ENCODE peak calls at places on chromosome 19, in four cellular contexts. X, I, Z and L are unnamed samples.
A peak's percentile ranks its signal among the peaks of the same experiment; 100 is the strongest.

GRCh38 chr19:33678796-33679195 is 57.0 kb downstream of the CHST8 start:
- DNase-seq in X (no peak), I (no peak), Z (no peak), L (no peak)

GRCh38 chr19:53780506-53780905 is 43.6 kb downstream of the NLRP12 start:
- DNase-seq in X (no peak), I (no peak), Z (no peak), L (no peak)

GRCh38 chr19:50046649-50047503 is 21.1 kb downstream of the ZNF473 start:
- DNase-seq in X (peak; percentile 49), I (peak; percentile 30), Z (peak; percentile 18), L (no peak)

GRCh38 chr19:41351339-41352245 is 2.1 kb downstream of the TGFB1 start:
- DNase-seq in X (peak; percentile 41), I (no peak), Z (peak; percentile 42), L (no peak)

GRCh38 chr19:33618884-33619283 is 2.9 kb upstream of the CHST8 start:
- DNase-seq in X (no peak), I (no peak), Z (no peak), L (no peak)

GRCh38 chr19:11550265-11550664 is 8.8 kb downstream of the ELOF1 start:
- DNase-seq in X (no peak), I (no peak), Z (no peak), L (no peak)

GRCh38 chr19:38697197-38697596 is 47.1 kb downstream of the CAPN12 start:
- DNase-seq in X (no peak), I (no peak), Z (no peak), L (no peak)

GRCh38 chr19:12838182-12838890 is at the start of gene MAST1:
- DNase-seq in X (peak; percentile 65), I (no peak), Z (no peak), L (no peak)

GRCh38 chr19:40416918-40417713 is 3.9 kb upstream of the PRX start:
- DNase-seq in X (peak; percentile 36), I (no peak), Z (peak; percentile 35), L (no peak)

GRCh38 chr19:34722353-34722752 is 11.7 kb upstream of the ZNF181 start:
- DNase-seq in X (no peak), I (no peak), Z (no peak), L (no peak)

GRCh38 chr19:34274827-34275625 is 20.7 kb downstream of the GARRE1 start:
- DNase-seq in X (no peak), I (peak; percentile 87), Z (peak; percentile 96), L (no peak)

GRCh38 chr19:18420931-18421330 is 1.7 kb downstream of the SSBP4 start:
- DNase-seq in X (no peak), I (no peak), Z (no peak), L (no peak)

GRCh38 chr19:46611791-46612190 is 10.7 kb downstream of the CALM3 start:
- DNase-seq in X (no peak), I (no peak), Z (no peak), L (no peak)

GRCh38 chr19:13091400-13092161 is 11.1 kb downstream of the LYL1 start:
- DNase-seq in X (no peak), I (peak; percentile 86), Z (peak; percentile 75), L (no peak)

GRCh38 chr19:42225718-42226292 is 5.7 kb downstream of the ZNF526 start:
- DNase-seq in X (no peak), I (no peak), Z (no peak), L (no peak)

GRCh38 chr19:47755762-47756626 is 10.6 kb downstream of the NOP53 start:
- DNase-seq in X (no peak), I (no peak), Z (no peak), L (no peak)

GRCh38 chr19:8461376-8461775 is 16.6 kb downstream of the HNRNPM start:
- DNase-seq in X (no peak), I (no peak), Z (no peak), L (no peak)

GRCh38 chr19:36891768-36892357 is 24.2 kb downstream of the ZNF829 start:
- DNase-seq in X (no peak), I (no peak), Z (no peak), L (no peak)

GRCh38 chr19:47813304-47813994 is 8.3 kb upstream of the CRX start:
- DNase-seq in X (peak; percentile 99), I (peak; percentile 41), Z (peak; percentile 18), L (no peak)

GRCh38 chr19:13094771-13095392 is 7.8 kb downstream of the LYL1 start:
- DNase-seq in X (peak; percentile 39), I (no peak), Z (no peak), L (no peak)

GRCh38 chr19:34241513-34242337 is 12.6 kb upstream of the GARRE1 start:
- DNase-seq in X (peak; percentile 70), I (no peak), Z (no peak), L (no peak)

GRCh38 chr19:29667390-29667783 is 2.1 kb downstream of the PLEKHF1 start:
- DNase-seq in X (no peak), I (no peak), Z (no peak), L (no peak)

GRCh38 chr19:12346896-12347295 is 13.5 kb upstream of the ZNF563 start:
- DNase-seq in X (no peak), I (no peak), Z (no peak), L (no peak)

GRCh38 chr19:50427997-50428425 is 4.7 kb upstream of the MYBPC2 start:
- DNase-seq in X (no peak), I (peak; percentile 82), Z (peak; percentile 69), L (no peak)

GRCh38 chr19:16185123-16185924 is at the start of gene FAM32A:
- DNase-seq in X (peak; percentile 98), I (peak; percentile 99), Z (peak; percentile 99), L (peak; percentile 84)

GRCh38 chr19:16190198-16190597 is 5.0 kb downstream of the FAM32A start:
- DNase-seq in X (no peak), I (no peak), Z (no peak), L (no peak)

GRCh38 chr19:16184665-16185122 is 516 bp upstream of the FAM32A start:
- DNase-seq in X (no peak), I (no peak), Z (no peak), L (no peak)

GRCh38 chr19:16188521-16188920 is 3.3 kb downstream of the FAM32A start:
- DNase-seq in X (no peak), I (no peak), Z (no peak), L (no peak)

DNA sequence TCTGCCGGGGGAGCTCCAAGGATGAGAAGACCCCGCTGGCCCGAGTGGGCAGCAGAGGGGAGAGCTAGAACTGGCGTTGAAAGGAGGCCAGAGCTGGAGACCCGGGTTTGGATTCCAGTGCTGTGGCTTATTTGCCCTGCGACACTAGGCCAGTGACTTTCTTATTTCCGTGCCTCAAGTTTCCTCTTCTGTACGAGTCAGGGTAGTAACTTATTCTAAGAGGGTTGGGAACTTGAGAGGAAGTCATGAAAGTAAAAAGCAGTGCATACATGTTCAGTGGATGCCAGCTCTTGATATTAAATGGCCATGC is 670 bp downstream of the FAM32A start:
- DNase-seq in X (no peak), I (no peak), Z (no peak), L (no peak)
- TF ChIP-seq CTCF in X (no peak), I (peak; percentile 50), Z (peak; percentile 52), L (peak; percentile 55)

DNA sequence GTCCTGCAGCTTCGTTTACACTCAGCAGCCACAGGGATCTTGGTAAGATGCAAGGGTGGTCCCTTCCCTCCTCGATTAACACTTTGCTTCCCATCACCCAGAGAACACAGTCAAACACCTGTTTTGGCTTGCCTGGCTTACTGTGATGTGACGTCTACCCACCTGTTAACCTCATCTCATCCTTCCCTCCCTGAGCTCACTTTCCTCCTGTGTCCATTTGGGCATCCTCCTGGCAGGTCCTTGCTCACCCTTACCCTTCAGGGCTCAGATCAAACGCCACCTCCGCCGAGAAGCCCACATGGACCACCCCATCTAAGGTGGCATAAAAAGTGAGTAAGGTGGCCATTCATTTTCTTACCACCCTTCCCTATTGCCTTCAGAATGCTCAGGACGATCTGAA is 9.2 kb downstream of the FIZ1 start:
- DNase-seq in X (no peak), I (no peak), Z (no peak), L (no peak)
- H3K4me3 ChIP-seq in X (no peak overlapping the region), I (no peak overlapping the region), Z (no peak overlapping the region), L (no peak overlapping the region)

GRCh38 chr19:43433689-43434088 is 19.0 kb downstream of the TEX101 start:
- DNase-seq in X (no peak), I (no peak), Z (no peak), L (no peak)

GRCh38 chr19:43430976-43431375 is 16.3 kb downstream of the TEX101 start:
- DNase-seq in X (no peak), I (no peak), Z (no peak), L (no peak)

GRCh38 chr19:43429395-43429794 is 14.7 kb downstream of the TEX101 start:
- DNase-seq in X (no peak), I (no peak), Z (no peak), L (no peak)

GRCh38 chr19:43432866-43433673 is 18.4 kb downstream of the TEX101 start:
- DNase-seq in X (peak; percentile 78), I (peak; percentile 51), Z (peak; percentile 44), L (no peak)

DNA sequence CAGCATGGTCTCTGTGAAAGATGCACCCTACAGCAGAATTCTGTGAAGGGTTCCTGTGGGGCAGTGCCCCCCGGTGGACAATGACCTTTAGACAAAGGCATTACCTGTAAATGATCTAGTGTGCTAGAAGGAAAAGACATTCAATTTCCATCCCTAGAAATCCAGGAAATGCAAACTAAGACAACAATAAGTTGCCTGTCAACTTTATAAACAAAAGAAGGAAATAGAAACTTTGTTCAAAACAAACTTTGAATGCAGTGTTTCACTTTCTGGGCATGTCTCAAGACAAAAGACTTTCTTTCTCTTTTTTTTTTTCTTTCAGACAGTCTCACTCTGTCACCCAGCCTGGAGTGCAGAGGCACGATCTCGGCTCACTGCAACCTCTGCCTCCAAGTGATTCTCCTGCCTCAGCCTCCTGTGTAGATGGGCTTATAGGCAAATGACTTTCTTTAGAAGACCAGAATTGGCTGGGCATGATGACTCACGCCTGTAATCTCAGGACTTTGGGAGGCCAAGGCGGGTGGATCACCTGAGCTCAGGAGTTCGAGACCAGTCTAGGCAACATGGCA is 15.5 kb downstream of the TEX101 start:
- DNase-seq in X (peak; percentile 23), I (peak; percentile 25), Z (no peak), L (no peak)
- TF ChIP-seq CTCF in X (peak; percentile 25), I (no peak), Z (peak; percentile 9), L (peak; percentile 20)

DNA sequence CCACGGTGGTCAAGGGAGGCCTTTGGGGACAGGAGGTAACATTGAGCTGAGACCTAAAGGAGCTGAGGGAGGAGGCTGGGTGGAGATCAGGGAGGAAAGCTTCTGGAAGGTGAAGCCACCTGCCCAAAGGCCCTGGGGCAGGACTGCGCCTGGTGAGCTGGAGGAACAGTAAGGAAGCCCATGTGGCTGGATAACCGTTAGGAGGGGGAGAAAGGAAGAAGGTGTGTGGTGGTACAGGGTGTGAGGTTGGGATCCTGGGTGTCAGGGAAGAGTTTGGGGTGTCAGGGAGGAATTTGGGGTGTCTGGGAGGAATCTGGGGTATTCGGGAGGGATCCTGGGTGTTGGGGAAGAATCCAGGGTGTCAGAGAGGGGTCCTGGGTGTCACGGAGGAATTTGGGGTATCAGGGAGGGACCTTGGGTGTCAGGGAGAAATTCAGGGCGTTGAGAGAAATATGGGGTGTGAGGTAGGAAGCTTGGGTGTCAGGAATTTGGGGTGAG is 695 bp downstream of the TICAM1 start:
- DNase-seq in X (no peak), I (no peak), Z (no peak), L (no peak)
- H3K4me3 ChIP-seq in X (peak overlapping the region; percentile 49), I (peak overlapping the region; percentile 93), Z (peak overlapping the region; percentile 98), L (peak overlapping the region; percentile 73)

GRCh38 chr19:2887391-2887914 is 13.3 kb upstream of the ZNF57 start:
- DNase-seq in X (peak; percentile 23), I (peak; percentile 73), Z (peak; percentile 61), L (peak; percentile 29)
- TF ChIP-seq CTCF in X (peak; percentile 50), I (peak; percentile 65), Z (peak; percentile 62), L (peak; percentile 63)

GRCh38 chr19:2167896-2168618 is 4.3 kb downstream of the DOT1L start:
- DNase-seq in X (peak; percentile 52), I (peak; percentile 47), Z (peak; percentile 44), L (no peak)
- H3K4me3 ChIP-seq in X (no peak overlapping the region), I (peak overlapping the region; percentile 37), Z (no peak overlapping the region), L (no peak overlapping the region)

GRCh38 chr19:7366701-7367420 is 18.1 kb downstream of the ARHGEF18 start:
- DNase-seq in X (no peak), I (peak; percentile 49), Z (peak; percentile 33), L (no peak)
- TF ChIP-seq CTCF in X (peak; percentile 19), I (peak; percentile 37), Z (peak; percentile 37), L (peak; percentile 47)